ENCODE peak calls at places on chromosomes 13 and 19, in five cellular contexts. S is HCT116, Z is SK-N-SH, Y is K562, L is H1. G is an unnamed sample.

GRCh38 chr19:34131100-34131499 is 41.2 kb upstream of the LSM14A start:
- DNase-seq in S (no peak), Z (no peak), L (no peak), Y (no peak), G (no peak)

GRCh38 chr13:54950546-54950945 is 1921.9 kb downstream of the OLFM4 start:
- DNase-seq in Y (no peak), L (no peak), Z (no peak), S (no peak), G (peak)

GRCh38 chr19:8468124-8468523 is 23.3 kb downstream of the HNRNPM start:
- DNase-seq in Y (no peak), Z (no peak), L (no peak), S (no peak), G (no peak)

GRCh38 chr13:32501058-32501457 is 37.5 kb downstream of the N4BP2L2 start:
- DNase-seq in S (no peak), L (no peak), Z (no peak), Y (no peak), G (no peak)

GRCh38 chr19:45553464-45553863 is 31.1 kb downstream of the OPA3 start:
- DNase-seq in L (peak), Y (no peak), Z (no peak), S (no peak), G (no peak)

GRCh38 chr19:49549045-49549444 is 21.2 kb downstream of the RCN3 start:
- DNase-seq in S (no peak), Z (no peak), L (no peak), Y (no peak), G (no peak)

GRCh38 chr13:110055089-110055488 is 251.9 kb downstream of the COL4A1 start:
- DNase-seq in Y (no peak), S (no peak), Z (no peak), L (no peak), G (no peak)

GRCh38 chr13:114025432-114026127 is 51.7 kb upstream of the C13orf46 start:
- DNase-seq in Y (peak), Z (peak), L (no peak), S (no peak), G (no peak)

DNA sequence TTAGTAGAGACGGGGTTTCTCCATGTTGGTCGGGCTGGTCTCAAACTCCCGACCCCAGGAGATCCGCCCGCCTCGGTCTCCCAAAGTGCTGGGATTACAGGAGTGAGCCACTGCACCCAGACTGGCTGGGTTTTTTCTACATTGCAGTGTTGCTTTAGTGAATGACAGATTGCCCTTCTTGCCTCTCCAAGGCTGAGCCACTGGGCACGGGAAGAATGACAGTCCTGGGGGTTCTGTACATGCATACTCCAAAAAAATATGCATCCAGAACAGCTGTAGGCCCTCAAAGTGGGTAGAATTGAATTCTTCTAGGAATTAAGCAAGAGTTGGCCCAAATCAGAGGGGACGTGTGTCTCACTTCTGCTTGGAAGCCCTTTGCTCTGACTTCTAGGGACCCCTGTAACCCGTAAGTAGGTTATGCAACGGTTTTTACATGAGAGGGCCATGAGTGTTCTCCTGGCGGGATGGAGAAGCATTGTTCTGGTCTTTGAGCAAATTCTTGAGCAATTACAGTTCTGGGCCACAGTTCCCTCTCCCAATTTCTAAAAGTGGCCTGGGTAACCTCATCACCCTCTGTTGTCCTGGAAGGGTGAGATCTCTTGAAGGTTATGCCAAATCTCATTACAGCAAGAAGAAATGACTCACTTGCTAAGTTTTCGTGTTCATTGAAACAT is 3.6 kb downstream of the ACTN4 start:
- DNase-seq in S (no peak), Y (no peak), L (no peak), Z (no peak), G (no peak)
- TF ChIP-seq JUND in S (no peak), Y (no peak), L (no peak), Z (peak), G (no peak)

GRCh38 chr13:48291730-48292129 is 11.8 kb upstream of the RB1 start:
- DNase-seq in Y (no peak), L (no peak), Z (no peak), S (no peak), G (no peak)
- TF ChIP-seq JUND in Y (no peak), L (no peak), Z (no peak), S (no peak), G (no peak)

GRCh38 chr19:58181902-58182576 is 822 bp upstream of the ZNF274 start:
- DNase-seq in Y (peak), S (no peak), L (peak), Z (no peak), G (peak)
- TF ChIP-seq JUND in Y (no peak), S (no peak), L (no peak), Z (no peak), G (no peak)

GRCh38 chr19:10568444-10568825 is 344 bp downstream of the CDKN2D start:
- DNase-seq in S (no peak), Z (no peak), L (peak), Y (no peak), G (no peak)
- TF ChIP-seq JUND in S (no peak), Z (no peak), L (no peak), Y (no peak), G (no peak)